ENCODE peak calls at places on chromosomes 7 and 10, in eight cellular contexts. N, O, A, B, Q, G, S and D are unnamed samples.

GRCh38 chr7:122528879-122529481 is 169.9 kb downstream of the RNF133 start:
- DNase-seq in N (no peak), O (peak), A (peak), B (peak), Q (peak), G (no peak), S (no peak), D (peak)

GRCh38 chr10:90308223-90308622 is 549.6 kb downstream of the HTR7 start:
- DNase-seq in N (no peak), O (no peak), A (peak), B (no peak), Q (no peak), G (no peak), S (no peak), D (no peak)

GRCh38 chr10:59880976-59881510 is 25.3 kb downstream of the CCDC6 start:
- DNase-seq in N (no peak), O (no peak), A (no peak), B (no peak), Q (no peak), G (no peak), S (no peak), D (no peak)

GRCh38 chr10:132521466-132522102 is 16.0 kb upstream of the INPP5A start:
- DNase-seq in N (no peak), O (no peak), A (no peak), B (no peak), Q (no peak), G (no peak), S (no peak), D (no peak)

GRCh38 chr10:122034149-122034756 is 45.3 kb downstream of the TACC2 start:
- DNase-seq in N (no peak), O (no peak), A (no peak), B (no peak), Q (no peak), G (no peak), S (no peak), D (no peak)

GRCh38 chr7:668139-668871 is 58.2 kb upstream of the DNAAF5 start:
- DNase-seq in N (no peak), O (no peak), A (peak), B (no peak), Q (no peak), G (no peak), S (no peak), D (no peak)

GRCh38 chr10:116296358-116296757 is 23.4 kb upstream of the GFRA1 start:
- DNase-seq in N (peak), O (no peak), A (peak), B (no peak), Q (no peak), G (no peak), S (no peak), D (no peak)

GRCh38 chr10:27744478-27745379 is 890 bp downstream of the MKX start:
- DNase-seq in N (peak), O (no peak), A (no peak), B (no peak), Q (peak), G (no peak), S (peak), D (peak)

GRCh38 chr10:117698809-117699208 is 156.3 kb downstream of the EMX2 start:
- DNase-seq in N (no peak), O (no peak), A (no peak), B (no peak), Q (no peak), G (no peak), S (no peak), D (no peak)

GRCh38 chr10:47285381-47286115 is 14.4 kb upstream of the GDF10 start:
- DNase-seq in N (no peak), O (no peak), A (no peak), B (no peak), Q (no peak), G (no peak), S (no peak), D (no peak)

GRCh38 chr10:131193923-131194322 is 117.6 kb downstream of the TCERG1L start:
- DNase-seq in N (no peak), O (no peak), A (no peak), B (no peak), Q (no peak), G (no peak), S (peak), D (no peak)

GRCh38 chr7:135260470-135260869 is 26.8 kb downstream of the STRA8 start:
- DNase-seq in N (no peak), O (no peak), A (no peak), B (no peak), Q (no peak), G (no peak), S (no peak), D (peak)